ENCODE peak calls at places on chromosomes 11 and 22, in eight cellular contexts. C, K, I, M, U, G, L and W are unnamed samples. For H3K9me3, the result is how much of the 10 kb centered on the place peaks cover.

GRCh38 chr22:32005453-32005852 is 37.6 kb upstream of the SLC5A1 start:
- DNase-seq in C (peak), I (no peak), L (no peak), U (no peak), G (no peak), K (peak), M (no peak), W (no peak)

GRCh38 chr11:66882540-66882939 is 25.7 kb downstream of the LRFN4 start:
- DNase-seq in L (peak), C (no peak), I (peak), G (no peak), K (no peak), U (no peak), M (no peak), W (no peak)

GRCh38 chr22:33070600-33070999 is 12.4 kb upstream of the SYN3 start:
- DNase-seq in I (no peak), L (no peak), M (peak), C (no peak), K (no peak), U (no peak), G (no peak), W (no peak)

GRCh38 chr11:33257160-33257896 is at the start of gene HIPK3:
- DNase-seq in C (peak), L (peak), K (peak), U (peak), G (no peak), M (peak), I (peak), W (peak)

GRCh38 chr11:121459413-121460041 is 6.8 kb upstream of the SORL1-AS1 start:
- DNase-seq in M (no peak), G (no peak), K (no peak), U (no peak), C (no peak), L (peak), I (no peak), W (no peak)

GRCh38 chr22:23365524-23365923 is 185.2 kb downstream of the BCR start:
- DNase-seq in L (no peak), K (peak), I (no peak), C (no peak), M (no peak), U (no peak), G (no peak), W (no peak)

GRCh38 chr11:134393638-134394037 is 18.4 kb downstream of the B3GAT1 start:
- DNase-seq in L (no peak), U (no peak), I (no peak), G (peak), M (peak), K (peak), C (no peak), W (no peak)

GRCh38 chr22:30752771-30753170 is 58.1 kb downstream of the OSBP2 start:
- DNase-seq in G (no peak), L (no peak), C (no peak), U (no peak), K (no peak), I (no peak), M (no peak), W (no peak)

GRCh38 chr11:87266751-87267150 is 229.0 kb downstream of the TMEM135 start:
- DNase-seq in L (no peak), C (no peak), I (no peak), M (no peak), U (no peak), K (no peak), G (no peak), W (no peak)

GRCh38 chr11:100618914-100619313 is 68.2 kb upstream of the ARHGAP42 start:
- DNase-seq in G (no peak), U (no peak), K (no peak), C (no peak), M (no peak), L (no peak), I (no peak), W (no peak)

GRCh38 chr11:57251491-57252104 is 14.5 kb upstream of the APLNR start:
- DNase-seq in L (no peak), I (peak), G (no peak), C (no peak), U (no peak), M (no peak), K (no peak), W (no peak)

DNA sequence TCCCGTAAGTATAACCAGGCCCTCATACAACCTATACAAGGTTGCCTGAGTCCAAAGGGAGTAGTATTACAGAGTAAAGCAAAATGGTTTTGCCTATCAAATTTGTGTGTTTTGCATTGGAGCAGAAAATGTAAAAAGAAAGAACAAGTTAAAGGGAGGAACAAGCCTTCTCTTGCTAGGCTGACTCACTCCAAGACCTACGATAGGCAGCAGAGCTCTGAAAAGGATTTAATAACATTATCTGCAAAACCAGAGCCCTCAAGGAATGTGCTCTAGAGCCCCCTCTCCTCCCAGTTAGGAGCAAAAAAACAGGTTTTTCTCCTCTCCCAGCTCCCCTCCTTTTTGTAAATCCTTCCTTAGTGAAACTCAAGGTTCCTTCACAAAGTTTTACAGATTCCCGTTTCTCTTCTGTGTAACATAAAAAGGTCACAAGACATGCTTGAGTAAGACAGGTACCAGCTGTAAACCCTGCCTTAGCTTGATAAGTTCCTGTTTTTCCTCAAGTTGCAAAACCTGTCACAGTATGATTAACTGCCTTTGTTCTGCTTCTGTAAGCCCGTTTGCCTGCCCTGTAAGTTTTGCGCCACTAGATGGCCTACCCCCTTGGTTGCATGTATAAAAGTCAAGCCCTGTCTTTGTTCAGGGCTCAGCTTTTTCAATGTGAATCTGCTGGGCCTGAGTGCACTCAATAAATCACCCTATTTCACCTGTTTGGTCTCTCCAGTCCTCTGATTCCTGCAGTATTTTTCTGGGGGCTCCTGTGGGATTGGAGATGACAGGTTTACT is 498.2 kb downstream of the KCNA4 start:
- DNase-seq in G (no peak), K (no peak), C (no peak), L (no peak), M (peak), U (no peak), I (no peak), W (peak)
- H3K9me3 ChIP-seq in G (under half), K (under half), C (under half), L (under half), M (under half), U (under half), I (under half), W (under half)

GRCh38 chr22:48853627-48854240 is 973.9 kb downstream of the BRD1 start:
- DNase-seq in M (no peak), I (no peak), K (no peak), U (no peak), G (no peak), L (no peak), C (no peak), W (no peak)

GRCh38 chr22:48851933-48852549 is 975.6 kb downstream of the BRD1 start:
- DNase-seq in U (no peak), K (no peak), I (no peak), L (no peak), G (no peak), C (no peak), M (no peak), W (no peak)

GRCh38 chr22:48849513-48849912 is 978.2 kb downstream of the BRD1 start:
- DNase-seq in G (no peak), C (no peak), K (no peak), I (no peak), L (no peak), U (no peak), M (no peak), W (no peak)

GRCh38 chr22:48849963-48850657 is 977.6 kb downstream of the BRD1 start:
- DNase-seq in C (no peak), G (no peak), M (no peak), L (no peak), U (no peak), K (no peak), I (no peak), W (no peak)

DNA sequence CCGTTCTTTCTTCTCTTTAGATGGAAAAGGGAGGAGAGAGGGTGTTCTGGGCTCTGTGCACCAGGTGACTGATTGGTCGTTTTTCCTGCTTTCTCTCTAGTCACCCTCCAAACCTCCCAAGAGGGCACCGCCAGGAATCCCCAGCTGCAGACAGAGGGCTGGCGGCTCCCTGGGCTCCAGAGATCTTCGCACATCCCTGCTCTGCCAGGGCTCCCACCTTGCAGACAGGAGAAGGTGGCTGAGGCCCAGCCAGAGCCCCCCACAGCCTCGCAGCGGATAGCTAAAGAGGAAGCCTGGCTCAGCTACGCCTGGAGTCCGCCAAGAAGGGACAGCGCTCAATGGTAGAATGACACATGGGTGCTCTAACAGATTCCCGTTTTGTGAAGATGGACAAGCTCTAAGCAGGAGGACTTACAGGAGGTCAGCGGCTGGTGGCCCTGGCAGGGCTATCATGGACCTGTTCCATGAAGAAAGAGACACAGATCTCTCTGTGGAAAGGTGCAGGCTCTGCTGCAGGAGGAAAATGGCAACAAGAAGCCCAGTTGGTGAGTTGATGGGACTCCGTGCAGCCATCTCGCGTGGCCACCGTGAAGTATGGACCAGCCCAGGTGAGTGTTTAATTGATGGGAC is 976.9 kb downstream of the BRD1 start:
- DNase-seq in K (no peak), M (no peak), I (no peak), U (no peak), L (no peak), G (no peak), C (no peak), W (no peak)
- H3K9me3 ChIP-seq in K (under half), M (under half), I (under half), U (under half), L (under half), G (under half), C (under half), W (under half)

GRCh38 chr11:79514269-79514668 is 73.4 kb upstream of the TENM4 start:
- DNase-seq in G (no peak), K (no peak), M (no peak), C (no peak), I (no peak), L (no peak), U (no peak), W (no peak)
- H3K9me3 ChIP-seq in G (under half), K (under half), M (under half), C (under half), I (under half), L (under half), U (under half), W (under half)

GRCh38 chr22:49039625-49040024 is 788.0 kb downstream of the BRD1 start:
- DNase-seq in L (no peak), U (no peak), M (no peak), C (no peak), G (no peak), I (no peak), K (no peak), W (no peak)

GRCh38 chr22:49042066-49042465 is 785.6 kb downstream of the BRD1 start:
- DNase-seq in L (no peak), C (no peak), I (no peak), U (no peak), G (no peak), M (no peak), K (no peak), W (no peak)

GRCh38 chr22:49040111-49040510 is 787.6 kb downstream of the BRD1 start:
- DNase-seq in I (no peak), G (no peak), L (no peak), C (no peak), M (no peak), U (no peak), K (no peak), W (no peak)

GRCh38 chr22:49042877-49043859 is 784.5 kb downstream of the BRD1 start:
- DNase-seq in I (no peak), L (no peak), C (no peak), M (no peak), G (no peak), K (no peak), U (no peak), W (no peak)

GRCh38 chr22:49040754-49041467 is 786.8 kb downstream of the BRD1 start:
- DNase-seq in K (no peak), G (no peak), M (no peak), C (no peak), L (no peak), I (no peak), U (no peak), W (no peak)
- H3K9me3 ChIP-seq in K (under half), G (under half), M (under half), C (under half), L (under half), I (under half), U (under half), W (under half)

GRCh38 chr11:2645779-2646118 is 54.0 kb downstream of the KCNQ1OT1 start:
- DNase-seq in I (no peak), U (no peak), K (no peak), G (no peak), L (no peak), C (no peak), M (no peak), W (no peak)

GRCh38 chr11:2641623-2642022 is 58.2 kb downstream of the KCNQ1OT1 start:
- DNase-seq in L (no peak), I (no peak), C (no peak), G (no peak), K (no peak), M (no peak), U (no peak), W (no peak)

GRCh38 chr11:2644844-2645778 is 54.7 kb downstream of the KCNQ1OT1 start:
- DNase-seq in U (no peak), M (no peak), I (no peak), K (no peak), G (no peak), L (no peak), C (no peak), W (no peak)

GRCh38 chr11:2647167-2647566 is 52.6 kb downstream of the KCNQ1OT1 start:
- DNase-seq in M (no peak), K (no peak), L (no peak), G (no peak), I (no peak), U (no peak), C (no peak), W (no peak)

DNA sequence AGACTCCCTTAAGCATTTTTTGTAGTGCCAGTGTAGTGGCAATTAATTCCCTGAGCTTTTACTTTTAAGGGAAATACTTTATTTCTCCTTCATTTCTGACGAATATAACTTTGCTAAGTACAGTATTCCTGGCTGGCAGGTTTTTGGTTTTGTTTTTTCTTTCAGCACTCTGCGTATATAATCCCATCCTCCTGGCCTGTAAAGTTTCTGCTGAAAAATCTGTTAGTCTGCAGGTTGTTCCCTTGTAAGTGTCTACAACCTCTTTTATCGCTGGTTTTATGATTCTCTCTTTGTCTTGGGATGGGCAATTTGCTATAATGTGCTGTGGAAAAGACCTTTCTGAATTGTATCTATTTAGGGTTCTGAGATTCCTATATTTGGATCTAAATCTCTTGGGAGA is 56.0 kb downstream of the KCNQ1OT1 start:
- DNase-seq in G (no peak), C (no peak), M (no peak), I (no peak), L (no peak), U (no peak), K (no peak), W (no peak)
- H3K9me3 ChIP-seq in G (under half), C (half or more), M (half or more), I (under half), L (under half), U (half or more), K (under half), W (under half)

GRCh38 chr22:48559647-48560388 is 1267.9 kb downstream of the BRD1 start:
- DNase-seq in C (no peak), U (no peak), I (no peak), K (no peak), M (no peak), G (no peak), L (no peak), W (no peak)

GRCh38 chr22:48558606-48559402 is 1268.9 kb downstream of the BRD1 start:
- DNase-seq in L (no peak), U (no peak), K (no peak), C (no peak), M (no peak), I (no peak), G (no peak), W (no peak)

GRCh38 chr22:48561676-48562075 is 1266.0 kb downstream of the BRD1 start:
- DNase-seq in C (no peak), I (no peak), G (no peak), K (no peak), M (no peak), U (no peak), L (no peak), W (no peak)

GRCh38 chr22:48560389-48560751 is 1267.3 kb downstream of the BRD1 start:
- DNase-seq in C (no peak), M (no peak), G (no peak), I (no peak), U (no peak), K (no peak), L (no peak), W (no peak)

GRCh38 chr22:48560836-48561235 is 1266.8 kb downstream of the BRD1 start:
- DNase-seq in I (no peak), K (no peak), M (no peak), L (no peak), G (no peak), U (no peak), C (no peak), W (no peak)
- H3K9me3 ChIP-seq in I (under half), K (under half), M (under half), L (under half), G (under half), U (under half), C (under half), W (under half)

GRCh38 chr11:90747057-90747456 is 524.2 kb upstream of the CHORDC1 start:
- DNase-seq in M (no peak), C (peak), G (no peak), L (no peak), I (no peak), U (no peak), K (peak), W (no peak)
- H3K9me3 ChIP-seq in M (under half), C (under half), G (under half), L (under half), I (under half), U (under half), K (under half), W (under half)

GRCh38 chr22:48885919-48886305 is 941.8 kb downstream of the BRD1 start:
- DNase-seq in U (no peak), M (no peak), L (peak), G (no peak), C (no peak), I (no peak), K (no peak), W (no peak)
- H3K9me3 ChIP-seq in U (under half), M (under half), L (under half), G (under half), C (under half), I (under half), K (under half), W (under half)